ENCODE peak calls at places on chromosomes 12 and 14, in four cellular contexts. One of them, this sample, is unnamed.
A peak's percentile ranks its signal among the peaks of the same experiment; 100 is the strongest.

GRCh38 chr14:54622189-54622958 is 55.4 kb downstream of the SAMD4A start:
- DNase-seq in transverse colon: no peak
- DNase-seq in cardiac fibroblast: no peak
- DNase-seq in left ventricle myocardium inferior: no peak
- DNase-seq in this sample: no peak

GRCh38 chr14:80637726-80638619 is 303.6 kb downstream of the CEP128 start:
- DNase-seq in transverse colon: no peak
- DNase-seq in cardiac fibroblast: no peak
- DNase-seq in left ventricle myocardium inferior: no peak
- DNase-seq in this sample: peak; percentile 49

GRCh38 chr12:104443008-104443407 is 13.7 kb upstream of the CHST11 start:
- DNase-seq in transverse colon: no peak
- DNase-seq in cardiac fibroblast: no peak
- DNase-seq in left ventricle myocardium inferior: no peak
- DNase-seq in this sample: no peak

GRCh38 chr12:46388427-46388992 is 15.9 kb upstream of the SLC38A2 start:
- DNase-seq in transverse colon: no peak
- DNase-seq in cardiac fibroblast: peak; percentile 58
- DNase-seq in left ventricle myocardium inferior: no peak
- DNase-seq in this sample: peak; percentile 57

GRCh38 chr14:23121401-23121800 is 2.3 kb upstream of the CEBPE start:
- DNase-seq in transverse colon: peak; percentile 36
- DNase-seq in cardiac fibroblast: peak; percentile 94
- DNase-seq in left ventricle myocardium inferior: no peak
- DNase-seq in this sample: peak; percentile 70

GRCh38 chr12:4227046-4227445 is 46.5 kb upstream of the CCND2 start:
- DNase-seq in transverse colon: no peak
- DNase-seq in cardiac fibroblast: no peak
- DNase-seq in left ventricle myocardium inferior: no peak
- DNase-seq in this sample: no peak

GRCh38 chr14:22152901-22153300 is 436.1 kb downstream of the DAD1 start:
- DNase-seq in transverse colon: peak; percentile 21
- DNase-seq in cardiac fibroblast: no peak
- DNase-seq in left ventricle myocardium inferior: no peak
- DNase-seq in this sample: no peak

GRCh38 chr14:103504991-103505565 is 17.6 kb downstream of the CKB start:
- DNase-seq in transverse colon: no peak
- DNase-seq in cardiac fibroblast: no peak
- DNase-seq in left ventricle myocardium inferior: no peak
- DNase-seq in this sample: peak; percentile 26

GRCh38 chr14:85607571-85608219 is 77.8 kb downstream of the FLRT2 start:
- DNase-seq in transverse colon: no peak
- DNase-seq in cardiac fibroblast: peak; percentile 74
- DNase-seq in left ventricle myocardium inferior: no peak
- DNase-seq in this sample: peak; percentile 89

GRCh38 chr12:6459004-6459337 is 7.1 kb downstream of the TAPBPL start:
- DNase-seq in transverse colon: no peak
- DNase-seq in cardiac fibroblast: no peak
- DNase-seq in left ventricle myocardium inferior: no peak
- DNase-seq in this sample: no peak

GRCh38 chr12:54558759-54559158 is 9.4 kb downstream of the PDE1B start:
- DNase-seq in transverse colon: no peak
- DNase-seq in cardiac fibroblast: no peak
- DNase-seq in left ventricle myocardium inferior: no peak
- DNase-seq in this sample: no peak
- H3K4me3 ChIP-seq in transverse colon: no peak overlapping the region
- H3K4me3 ChIP-seq in cardiac fibroblast: no peak overlapping the region
- H3K4me3 ChIP-seq in left ventricle myocardium inferior: no peak overlapping the region
- H3K4me3 ChIP-seq in this sample: no peak overlapping the region

GRCh38 chr12:106739815-106740552 is 34.5 kb upstream of the RIC8B start:
- DNase-seq in transverse colon: peak; percentile 15
- DNase-seq in cardiac fibroblast: peak; percentile 67
- DNase-seq in left ventricle myocardium inferior: no peak
- DNase-seq in this sample: peak; percentile 37

GRCh38 chr12:106732890-106733289 is 41.6 kb upstream of the RIC8B start:
- DNase-seq in transverse colon: no peak
- DNase-seq in cardiac fibroblast: no peak
- DNase-seq in left ventricle myocardium inferior: no peak
- DNase-seq in this sample: no peak

GRCh38 chr12:106733660-106734059 is 40.8 kb upstream of the RIC8B start:
- DNase-seq in transverse colon: no peak
- DNase-seq in cardiac fibroblast: peak; percentile 21
- DNase-seq in left ventricle myocardium inferior: no peak
- DNase-seq in this sample: no peak

GRCh38 chr12:106739318-106739717 is 35.2 kb upstream of the RIC8B start:
- DNase-seq in transverse colon: no peak
- DNase-seq in cardiac fibroblast: peak; percentile 23
- DNase-seq in left ventricle myocardium inferior: no peak
- DNase-seq in this sample: no peak

DNA sequence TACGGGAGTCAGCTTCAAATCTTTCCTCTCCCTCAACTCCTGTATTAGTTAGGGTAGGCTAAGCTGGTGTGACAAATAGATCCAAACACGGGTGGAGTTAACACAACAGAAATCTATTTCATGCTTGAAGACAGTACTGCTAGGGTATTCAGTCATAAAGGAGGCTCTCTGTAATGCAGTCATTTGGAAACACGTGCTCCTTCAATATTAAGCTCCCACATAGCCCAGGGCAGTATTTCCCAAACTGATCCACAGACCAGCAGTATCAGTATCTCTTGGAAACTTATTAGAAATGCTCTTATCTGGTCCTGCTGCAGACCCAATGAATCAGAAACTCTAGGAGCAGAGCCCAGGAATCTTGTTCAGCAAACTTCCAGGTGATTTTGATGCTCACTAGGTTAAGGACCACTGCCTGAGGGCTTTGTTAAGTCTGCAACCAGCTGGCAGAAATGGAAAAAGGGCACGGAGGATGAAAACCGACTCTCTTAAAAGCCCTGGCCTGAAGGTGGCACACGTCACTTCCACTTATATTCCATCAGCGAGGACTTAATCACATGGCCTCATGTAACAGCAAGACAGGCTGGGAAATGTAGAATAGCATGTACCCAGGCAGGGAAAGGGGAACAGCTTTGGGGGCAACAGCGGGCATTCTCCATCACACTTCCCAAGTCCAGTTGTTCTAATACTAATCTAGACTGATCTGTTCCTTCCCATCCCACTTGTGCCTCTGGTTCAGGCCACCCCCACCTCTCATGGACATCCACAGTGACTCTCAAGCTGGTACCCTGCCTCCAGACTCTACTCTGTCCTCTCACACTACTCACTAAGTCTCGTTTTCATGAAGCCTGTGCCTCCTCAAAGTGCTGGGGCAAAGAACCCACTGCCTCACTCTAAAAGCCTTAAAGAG is 38.2 kb upstream of the RIC8B start:
- DNase-seq in transverse colon: no peak
- DNase-seq in cardiac fibroblast: no peak
- DNase-seq in left ventricle myocardium inferior: no peak
- DNase-seq in this sample: peak; percentile 6
- TF ChIP-seq CTCF in transverse colon: no peak
- TF ChIP-seq CTCF in cardiac fibroblast: no peak
- TF ChIP-seq CTCF in left ventricle myocardium inferior: no peak
- TF ChIP-seq CTCF in this sample: no peak

GRCh38 chr12:30414507-30414906 is 281.2 kb downstream of the IPO8 start:
- DNase-seq in transverse colon: no peak
- DNase-seq in cardiac fibroblast: no peak
- DNase-seq in left ventricle myocardium inferior: no peak
- DNase-seq in this sample: no peak
- H3K4me3 ChIP-seq in transverse colon: no peak overlapping the region
- H3K4me3 ChIP-seq in cardiac fibroblast: no peak overlapping the region
- H3K4me3 ChIP-seq in left ventricle myocardium inferior: no peak overlapping the region
- H3K4me3 ChIP-seq in this sample: no peak overlapping the region

DNA sequence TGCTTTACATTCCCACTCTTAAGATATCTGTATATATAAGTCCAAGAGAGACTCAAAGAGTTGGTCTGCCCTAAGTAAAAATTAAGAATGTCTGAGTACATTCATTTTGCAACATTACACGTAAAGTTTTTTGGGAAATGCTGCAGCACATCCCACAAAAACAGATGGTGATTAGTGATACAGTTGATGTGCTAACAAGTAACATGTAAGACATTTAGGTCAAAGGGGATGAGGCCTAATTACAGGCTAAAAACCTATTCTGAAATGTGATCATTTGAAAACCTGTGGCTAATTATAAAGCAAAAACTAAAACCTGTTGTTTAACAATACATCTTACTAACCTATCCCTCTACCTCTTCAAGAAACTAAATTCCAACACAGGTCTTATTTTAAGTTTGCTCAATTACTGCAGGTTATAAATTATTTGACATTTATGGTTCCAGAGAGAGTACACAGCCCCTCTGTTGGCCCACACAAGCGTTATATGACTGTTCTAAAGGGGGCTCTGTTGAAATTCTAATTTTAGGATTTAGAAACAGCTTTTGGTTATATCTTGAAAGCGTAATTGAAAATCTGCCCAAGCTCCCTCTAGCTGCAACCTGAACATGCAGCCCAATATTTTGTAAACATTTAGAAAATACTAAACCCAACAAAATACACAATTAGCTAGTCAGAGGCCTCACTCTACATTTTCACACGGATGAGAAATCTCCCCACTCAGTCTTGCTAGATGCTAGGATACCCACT is 42.9 kb downstream of the BRAP start:
- DNase-seq in transverse colon: no peak
- DNase-seq in cardiac fibroblast: peak; percentile 42
- DNase-seq in left ventricle myocardium inferior: no peak
- DNase-seq in this sample: no peak
- TF ChIP-seq CTCF in transverse colon: no peak
- TF ChIP-seq CTCF in cardiac fibroblast: no peak
- TF ChIP-seq CTCF in left ventricle myocardium inferior: no peak
- TF ChIP-seq CTCF in this sample: peak; percentile 57

GRCh38 chr14:50082784-50083466 is 33.4 kb downstream of the VCPKMT start:
- DNase-seq in transverse colon: peak; percentile 74
- DNase-seq in cardiac fibroblast: no peak
- DNase-seq in left ventricle myocardium inferior: no peak
- DNase-seq in this sample: peak; percentile 70
- H3K4me3 ChIP-seq in transverse colon: no peak overlapping the region
- H3K4me3 ChIP-seq in cardiac fibroblast: no peak overlapping the region
- H3K4me3 ChIP-seq in left ventricle myocardium inferior: no peak overlapping the region
- H3K4me3 ChIP-seq in this sample: no peak overlapping the region

GRCh38 chr12:94260717-94261116 is 112.3 kb downstream of the PLXNC1 start:
- DNase-seq in transverse colon: no peak
- DNase-seq in cardiac fibroblast: no peak
- DNase-seq in left ventricle myocardium inferior: no peak
- DNase-seq in this sample: no peak

GRCh38 chr12:94254270-94254669 is 105.9 kb downstream of the PLXNC1 start:
- DNase-seq in transverse colon: no peak
- DNase-seq in cardiac fibroblast: no peak
- DNase-seq in left ventricle myocardium inferior: no peak
- DNase-seq in this sample: no peak

GRCh38 chr12:94260017-94260416 is 111.6 kb downstream of the PLXNC1 start:
- DNase-seq in transverse colon: no peak
- DNase-seq in cardiac fibroblast: no peak
- DNase-seq in left ventricle myocardium inferior: no peak
- DNase-seq in this sample: no peak

GRCh38 chr12:94258593-94258992 is 110.2 kb downstream of the PLXNC1 start:
- DNase-seq in transverse colon: no peak
- DNase-seq in cardiac fibroblast: no peak
- DNase-seq in left ventricle myocardium inferior: no peak
- DNase-seq in this sample: no peak

DNA sequence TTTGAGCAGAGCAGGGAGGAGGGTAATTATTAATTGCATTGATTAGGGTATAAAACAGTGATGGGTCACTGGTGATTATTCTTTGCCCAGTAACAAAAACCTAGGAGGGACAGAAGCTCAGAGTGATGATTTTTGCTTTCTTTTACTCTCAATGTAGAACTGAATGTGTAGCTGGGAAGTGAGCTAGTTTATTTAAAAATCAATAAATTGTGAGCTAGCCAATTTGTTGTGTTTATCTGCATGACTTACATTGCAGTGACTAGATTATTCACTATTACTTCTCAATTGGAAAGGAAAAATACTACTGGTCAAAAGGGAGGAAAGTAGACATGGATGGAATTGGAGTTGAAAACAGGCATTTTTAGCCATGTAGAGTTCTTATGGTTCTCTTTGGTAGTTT is 107.1 kb downstream of the PLXNC1 start:
- DNase-seq in transverse colon: no peak
- DNase-seq in cardiac fibroblast: no peak
- DNase-seq in left ventricle myocardium inferior: no peak
- DNase-seq in this sample: no peak
- TF ChIP-seq CTCF in transverse colon: no peak
- TF ChIP-seq CTCF in cardiac fibroblast: no peak
- TF ChIP-seq CTCF in left ventricle myocardium inferior: no peak
- TF ChIP-seq CTCF in this sample: no peak

GRCh38 chr12:88577537-88577936 is 2.7 kb downstream of the KITLG start:
- DNase-seq in transverse colon: no peak
- DNase-seq in cardiac fibroblast: no peak
- DNase-seq in left ventricle myocardium inferior: no peak
- DNase-seq in this sample: peak; percentile 63
- H3K4me3 ChIP-seq in transverse colon: no peak overlapping the region
- H3K4me3 ChIP-seq in cardiac fibroblast: no peak overlapping the region
- H3K4me3 ChIP-seq in left ventricle myocardium inferior: peak overlapping the region; percentile 82
- H3K4me3 ChIP-seq in this sample: no peak overlapping the region